ENCODE peak calls at places on chromosomes 11 and 22, in seven cellular contexts. K is endothelial cell; P is lower lobe of right lung; D is K562; N is HFF-Myc; J is nephron progenitor cell; L is CD4-positive, alpha-beta T cell. Y is an unnamed sample.
A peak's percentile ranks its signal among the peaks of the same experiment; 100 is the strongest.

GRCh38 chr11:122007611-122008071 is 108.4 kb downstream of the BLID start:
- DNase-seq in K (no peak), P (no peak), D (no peak), N (no peak), J (no peak), L (no peak), Y (no peak)

GRCh38 chr11:14653090-14653489 is 9.5 kb downstream of the PDE3B start:
- DNase-seq in K (no peak), P (no peak), D (no peak), N (no peak), J (no peak), L (no peak), Y (no peak)

GRCh38 chr22:46588279-46589140 is 31.7 kb upstream of the GRAMD4 start:
- DNase-seq in K (no peak), P (peak; percentile 51), D (no peak), N (no peak), J (no peak), L (no peak), Y (peak; percentile 29)

GRCh38 chr22:38450234-38450797 is 4.7 kb downstream of the KCNJ4 start:
- DNase-seq in K (no peak), P (no peak), D (no peak), N (no peak), J (no peak), L (no peak), Y (no peak)

GRCh38 chr11:95568236-95568635 is 221.3 kb downstream of the FAM76B start:
- DNase-seq in K (no peak), P (no peak), D (no peak), N (peak; percentile 51), J (no peak), L (no peak), Y (no peak)

GRCh38 chr22:46457502-46458488 is 79.6 kb downstream of the CELSR1 start:
- DNase-seq in K (no peak), P (no peak), D (no peak), N (no peak), J (peak; percentile 49), L (no peak), Y (no peak)

GRCh38 chr11:57311109-57311936 is 13.4 kb downstream of the TNKS1BP1 start:
- DNase-seq in K (peak; percentile 65), P (peak; percentile 93), D (peak; percentile 96), N (peak; percentile 92), J (peak; percentile 86), L (peak; percentile 20), Y (peak; percentile 98)

GRCh38 chr11:235180-235997 is 753 bp downstream of the SIRT3 start:
- DNase-seq in K (no peak), P (no peak), D (no peak), N (no peak), J (no peak), L (no peak), Y (no peak)

GRCh38 chr11:70630816-70631623 is 232.7 kb downstream of the CTTN start:
- DNase-seq in K (no peak), P (no peak), D (no peak), N (no peak), J (no peak), L (no peak), Y (no peak)

GRCh38 chr11:28338371-28338770 is 230.2 kb downstream of the METTL15 start:
- DNase-seq in K (no peak), P (no peak), D (no peak), N (no peak), J (no peak), L (no peak), Y (no peak)

GRCh38 chr11:68684385-68685356 is at the start of gene GAL:
- DNase-seq in K (peak; percentile 29), P (no peak), D (peak; percentile 85), N (no peak), J (peak; percentile 61), L (no peak), Y (peak; percentile 36)

GRCh38 chr22:34761111-34761510 is 304.8 kb upstream of the ISX start:
- DNase-seq in K (no peak), P (no peak), D (no peak), N (no peak), J (no peak), L (no peak), Y (no peak)

GRCh38 chr11:76680517-76681425 is 10.2 kb upstream of the LRRC32 start:
- DNase-seq in K (peak; percentile 87), P (peak; percentile 58), D (peak; percentile 84), N (no peak), J (peak; percentile 84), L (peak; percentile 31), Y (peak; percentile 88)

GRCh38 chr11:120106354-120106753 is 31.6 kb downstream of the TRIM29 start:
- DNase-seq in K (no peak), P (no peak), D (no peak), N (no peak), J (no peak), L (no peak), Y (no peak)

GRCh38 chr11:62669420-62670161 is 1.9 kb upstream of the UQCC3 start:
- DNase-seq in K (no peak), P (no peak), D (no peak), N (no peak), J (no peak), L (no peak), Y (no peak)

GRCh38 chr22:47053865-47054185 is 291.4 kb downstream of the TBC1D22A start:
- DNase-seq in K (no peak), P (no peak), D (no peak), N (no peak), J (no peak), L (no peak), Y (no peak)

GRCh38 chr11:120657306-120658070 is 145.9 kb downstream of the GRIK4 start:
- DNase-seq in K (no peak), P (no peak), D (no peak), N (no peak), J (no peak), L (no peak), Y (no peak)

GRCh38 chr11:111823629-111824028 is 47.8 kb downstream of the ALG9 start:
- DNase-seq in K (no peak), P (no peak), D (no peak), N (no peak), J (no peak), L (no peak), Y (no peak)

GRCh38 chr11:36657610-36658225 is 59.7 kb upstream of the RAG2 start:
- DNase-seq in K (no peak), P (no peak), D (peak; percentile 6), N (peak; percentile 5), J (no peak), L (no peak), Y (no peak)

GRCh38 chr22:48712558-48712957 is 1115.1 kb downstream of the BRD1 start:
- DNase-seq in K (no peak), P (no peak), D (no peak), N (no peak), J (no peak), L (no peak), Y (no peak)

GRCh38 chr22:48793949-48794348 is 1033.7 kb downstream of the BRD1 start:
- DNase-seq in K (no peak), P (no peak), D (no peak), N (no peak), J (no peak), L (no peak), Y (no peak)

GRCh38 chr11:18853086-18853720 is 61.6 kb upstream of the PTPN5 start:
- DNase-seq in K (peak; percentile 7), P (no peak), D (no peak), N (peak; percentile 9), J (no peak), L (no peak), Y (peak; percentile 57)

GRCh38 chr11:74112877-74113276 is 57.9 kb downstream of the C2CD3 start:
- DNase-seq in K (no peak), P (no peak), D (no peak), N (no peak), J (no peak), L (no peak), Y (no peak)

GRCh38 chr22:32130464-32130863 is 28.6 kb downstream of the C22orf42 start:
- DNase-seq in K (no peak), P (no peak), D (no peak), N (no peak), J (no peak), L (no peak), Y (no peak)

GRCh38 chr11:67439321-67440228 is 2.1 kb upstream of the PTPRCAP start:
- DNase-seq in K (no peak), P (no peak), D (no peak), N (no peak), J (no peak), L (no peak), Y (peak; percentile 63)

GRCh38 chr22:35630891-35631290 is 13.8 kb upstream of the MB start:
- DNase-seq in K (no peak), P (no peak), D (no peak), N (no peak), J (no peak), L (no peak), Y (no peak)

GRCh38 chr22:23779731-23780130 is 7.0 kb upstream of the SMARCB1 start:
- DNase-seq in K (no peak), P (no peak), D (no peak), N (no peak), J (no peak), L (no peak), Y (no peak)

GRCh38 chr11:119344291-119345010 is 2.1 kb downstream of the MFRP start:
- DNase-seq in K (no peak), P (peak; percentile 38), D (no peak), N (no peak), J (no peak), L (no peak), Y (no peak)

GRCh38 chr22:33476716-33477115 is 418.5 kb upstream of the SYN3 start:
- DNase-seq in K (no peak), P (no peak), D (no peak), N (no peak), J (no peak), L (no peak), Y (no peak)

GRCh38 chr11:46693597-46694012 is 6.8 kb downstream of the ARHGAP1 start:
- DNase-seq in K (no peak), P (no peak), D (no peak), N (no peak), J (no peak), L (no peak), Y (no peak)

GRCh38 chr11:2122907-2123627 is 16.1 kb downstream of the IGF2 start:
- DNase-seq in K (no peak), P (peak; percentile 25), D (no peak), N (no peak), J (no peak), L (no peak), Y (no peak)
- TF ChIP-seq CTCF in K (no peak), P (no peak), D (peak; percentile 18), N (no peak), J (no peak), L (no peak), Y (peak; percentile 25)

GRCh38 chr11:125532668-125533067 is 36.6 kb upstream of the FEZ1 start:
- DNase-seq in K (no peak), P (no peak), D (peak; percentile 86), N (no peak), J (no peak), L (no peak), Y (no peak)
- TF ChIP-seq CTCF in K (no peak), P (no peak), D (no peak), N (no peak), J (no peak), L (no peak), Y (no peak)

GRCh38 chr22:18071968-18072310 is 5.9 kb upstream of the PEX26 start:
- DNase-seq in K (no peak), P (no peak), D (no peak), N (no peak), J (no peak), L (no peak), Y (no peak)
- TF ChIP-seq CTCF in K (no peak), P (no peak), D (no peak), N (no peak), J (no peak), L (no peak), Y (no peak)

GRCh38 chr11:55481416-55481815 is 72.9 kb upstream of the OR4C15 start:
- DNase-seq in K (no peak), P (no peak), D (no peak), N (no peak), J (no peak), L (no peak), Y (no peak)
- TF ChIP-seq CTCF in K (no peak), P (no peak), D (no peak), N (no peak), J (no peak), L (no peak), Y (no peak)

Y was measured in H9.